ENCODE peak calls at places on chromosomes 13 and 19, in four cellular contexts. V is H1, S is K562, C is SK-N-SH. O is an unnamed sample.
A peak's percentile ranks its signal among the peaks of the same experiment; 100 is the strongest.

GRCh38 chr19:15287496-15287895 is 44.8 kb downstream of the BRD4 start:
- DNase-seq in C (no peak), V (no peak), S (no peak), O (no peak)

GRCh38 chr19:54162884-54163283 is 3.4 kb upstream of the LENG1 start:
- DNase-seq in V (no peak), C (no peak), S (no peak), O (no peak)

GRCh38 chr13:103703246-103703645 is 637.0 kb upstream of the SLC10A2 start:
- DNase-seq in V (no peak), S (no peak), C (no peak), O (no peak)

GRCh38 chr19:1747285-1748114 is 5.8 kb upstream of the ONECUT3 start:
- DNase-seq in V (no peak), S (peak; percentile 95), C (no peak), O (peak; percentile 70)

GRCh38 chr19:1113278-1113985 is 9.6 kb downstream of the GPX4 start:
- DNase-seq in S (peak; percentile 96), C (peak; percentile 100), V (peak; percentile 99), O (peak; percentile 98)

GRCh38 chr13:101127741-101128353 is 288.5 kb downstream of the NALCN start:
- DNase-seq in V (no peak), S (peak; percentile 37), C (peak; percentile 53), O (no peak)

GRCh38 chr13:40550130-40550529 is 116.3 kb downstream of the FOXO1 start:
- DNase-seq in S (no peak), V (no peak), C (no peak), O (no peak)

GRCh38 chr13:23087884-23088283 is 92.9 kb upstream of the SGCG start:
- DNase-seq in V (peak; percentile 69), S (peak; percentile 50), C (peak; percentile 34), O (peak; percentile 62)

GRCh38 chr13:113803409-113804016 is 44.5 kb downstream of the TMEM255B start:
- DNase-seq in V (no peak), C (no peak), S (no peak), O (no peak)

GRCh38 chr13:113802761-113803160 is 43.7 kb downstream of the TMEM255B start:
- DNase-seq in S (no peak), C (no peak), V (no peak), O (peak; percentile 62)

GRCh38 chr13:113800576-113800926 is 41.5 kb downstream of the TMEM255B start:
- DNase-seq in C (no peak), S (no peak), V (no peak), O (peak; percentile 8)

GRCh38 chr13:113802090-113802531 is 43.1 kb downstream of the TMEM255B start:
- DNase-seq in V (peak; percentile 81), S (peak; percentile 19), C (peak; percentile 97), O (peak; percentile 76)

GRCh38 chr13:113801289-113801961 is 42.4 kb downstream of the TMEM255B start:
- DNase-seq in C (no peak), S (no peak), V (no peak), O (no peak)
- TF ChIP-seq TEAD4 in C (no peak), S (no peak), V (no peak), O (no peak)

GRCh38 chr19:3745363-3746045 is 16.0 kb downstream of the APBA3 start:
- DNase-seq in S (no peak), V (no peak), C (no peak), O (no peak)

GRCh38 chr19:3740431-3740830 is 21.1 kb downstream of the APBA3 start:
- DNase-seq in S (no peak), C (no peak), V (no peak), O (no peak)

GRCh38 chr19:3746371-3747056 is 15.0 kb downstream of the APBA3 start:
- DNase-seq in C (no peak), V (no peak), S (no peak), O (no peak)

GRCh38 chr19:3738477-3739220 is 22.8 kb downstream of the APBA3 start:
- DNase-seq in V (no peak), C (no peak), S (no peak), O (no peak)

DNA sequence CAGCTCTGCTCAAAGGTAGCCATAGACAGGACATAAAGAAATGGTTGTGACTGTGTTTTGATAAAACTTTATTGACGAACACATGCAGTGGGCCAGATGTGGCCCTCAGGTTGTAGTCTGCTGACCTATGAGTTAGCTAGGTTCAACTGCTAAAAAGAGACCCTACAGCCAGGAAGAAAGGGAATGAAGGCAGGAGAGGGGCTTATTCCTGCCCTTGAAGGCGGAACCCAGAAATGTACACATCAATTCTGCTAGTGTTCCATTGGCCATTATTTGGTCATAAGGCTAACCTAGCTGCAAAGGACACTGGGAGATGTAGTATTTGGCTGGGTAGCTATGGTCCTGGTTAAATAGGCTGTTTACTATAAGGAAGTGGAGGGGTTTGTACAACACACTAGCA is 18.0 kb downstream of the APBA3 start:
- DNase-seq in C (no peak), V (no peak), S (peak; percentile 56), O (no peak)
- TF ChIP-seq TEAD4 in C (no peak), V (no peak), S (no peak), O (no peak)

DNA sequence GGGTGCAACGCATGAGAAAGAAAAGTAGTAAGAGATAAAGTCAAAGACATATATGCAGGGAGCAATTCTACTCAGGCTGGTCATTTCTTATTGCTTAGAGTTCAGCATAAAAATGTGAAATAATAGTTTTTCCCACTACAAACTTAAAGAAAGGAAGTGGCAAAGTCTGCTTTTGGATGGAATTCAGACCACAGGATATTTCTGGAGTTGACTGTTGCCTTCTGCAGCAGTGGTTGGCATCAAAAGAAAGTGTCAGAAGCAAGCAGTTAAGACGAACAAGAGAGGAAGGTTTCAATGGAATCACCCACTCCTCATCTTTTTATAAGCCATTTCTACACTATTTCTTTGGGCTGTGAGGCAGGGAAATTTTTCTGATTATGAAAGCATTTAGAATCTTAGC is 36.2 kb upstream of the TRPC4 start:
- DNase-seq in V (no peak), C (no peak), S (no peak), O (no peak)
- TF ChIP-seq TEAD4 in V (no peak), C (no peak), S (no peak), O (no peak)

GRCh38 chr13:24217601-24218281 is 57.2 kb downstream of the SPATA13 start:
- DNase-seq in V (no peak), C (no peak), S (no peak), O (no peak)
- TF ChIP-seq TEAD4 in V (no peak), C (no peak), S (no peak), O (no peak)

DNA sequence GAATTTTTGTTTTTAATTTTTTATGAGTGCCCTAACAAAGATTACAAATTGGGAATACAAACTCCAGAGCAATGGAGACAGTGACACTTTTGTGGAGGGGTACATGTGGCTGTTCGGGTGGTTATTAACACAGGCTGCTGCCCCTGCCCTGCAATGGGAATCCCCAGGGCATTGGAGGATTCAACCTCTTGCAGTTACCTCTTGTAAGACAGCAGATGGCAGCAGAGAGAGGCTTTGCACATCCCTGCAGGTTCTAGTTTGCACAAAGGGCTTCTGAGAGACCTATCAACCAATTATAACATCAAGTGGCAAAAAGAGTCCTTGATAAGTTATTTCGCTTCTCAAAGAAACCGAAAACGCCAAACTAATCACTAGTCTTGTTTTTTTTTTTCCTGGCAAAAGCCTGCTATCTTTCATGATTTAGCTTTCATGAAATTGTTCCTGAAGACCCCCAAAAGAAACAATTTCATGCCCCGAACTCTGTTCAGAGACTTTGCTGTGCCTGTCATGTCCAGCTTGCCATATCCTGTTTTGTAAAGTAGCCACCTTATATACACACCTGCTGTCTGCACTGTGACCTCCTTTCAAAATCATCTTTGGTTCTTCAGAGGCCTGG is 10.4 kb downstream of the GJB2 start:
- DNase-seq in V (no peak), S (peak; percentile 63), C (peak; percentile 84), O (peak; percentile 46)
- TF ChIP-seq TEAD4 in V (no peak), S (no peak), C (no peak), O (no peak)

GRCh38 chr13:74891610-74892009 is 590.4 kb downstream of the TBC1D4 start:
- DNase-seq in C (no peak), V (no peak), S (no peak), O (no peak)
- TF ChIP-seq TEAD4 in C (no peak), V (no peak), S (no peak), O (no peak)

GRCh38 chr13:33188093-33188882 is 97.3 kb downstream of the STARD13 start:
- DNase-seq in S (no peak), C (no peak), V (no peak), O (no peak)

GRCh38 chr13:33193428-33193974 is 92.1 kb downstream of the STARD13 start:
- DNase-seq in C (peak; percentile 56), S (no peak), V (no peak), O (no peak)

GRCh38 chr13:33189470-33189869 is 96.1 kb downstream of the STARD13 start:
- DNase-seq in C (no peak), V (no peak), S (no peak), O (no peak)

GRCh38 chr13:33194820-33195692 is 90.5 kb downstream of the STARD13 start:
- DNase-seq in C (peak; percentile 36), V (no peak), S (no peak), O (no peak)

GRCh38 chr13:33191425-33192221 is 93.9 kb downstream of the STARD13 start:
- DNase-seq in V (no peak), S (no peak), C (peak; percentile 63), O (no peak)
- TF ChIP-seq TEAD4 in V (no peak), S (no peak), C (no peak), O (no peak)

O was measured in WTC11.